ENCODE peak calls at places on chromosomes 2 and 18, in eight cellular contexts. One of them, this sample, is unnamed.

GRCh38 chr18:49055787-49056186 is 105.0 kb upstream of the SMAD7 start:
- DNase-seq in thoracic aorta: no peak
- DNase-seq in lower lobe of right lung: peak
- DNase-seq in stomach: peak
- DNase-seq in sigmoid colon: peak
- DNase-seq in fibroblast of lung: peak
- DNase-seq in ovary: no peak
- DNase-seq in cardiac muscle cell: peak
- DNase-seq in this sample: peak

GRCh38 chr2:101446869-101447268 is 28.0 kb downstream of the RFX8 start:
- DNase-seq in cardiac muscle cell: peak
- DNase-seq in thoracic aorta: no peak
- DNase-seq in stomach: no peak
- DNase-seq in fibroblast of lung: peak
- DNase-seq in ovary: no peak
- DNase-seq in lower lobe of right lung: no peak
- DNase-seq in sigmoid colon: no peak
- DNase-seq in this sample: no peak

GRCh38 chr2:74045454-74045853 is 60.7 kb downstream of the TET3 start:
- DNase-seq in ovary: no peak
- DNase-seq in lower lobe of right lung: no peak
- DNase-seq in sigmoid colon: no peak
- DNase-seq in fibroblast of lung: peak
- DNase-seq in thoracic aorta: no peak
- DNase-seq in stomach: no peak
- DNase-seq in cardiac muscle cell: peak
- DNase-seq in this sample: no peak

GRCh38 chr2:240205348-240205747 is 64.9 kb upstream of the OTOS start:
- DNase-seq in sigmoid colon: peak
- DNase-seq in thoracic aorta: no peak
- DNase-seq in lower lobe of right lung: no peak
- DNase-seq in fibroblast of lung: peak
- DNase-seq in stomach: no peak
- DNase-seq in cardiac muscle cell: peak
- DNase-seq in ovary: no peak
- DNase-seq in this sample: no peak

GRCh38 chr2:240431276-240431662 is 4.2 kb upstream of the GPC1 start:
- DNase-seq in thoracic aorta: no peak
- DNase-seq in fibroblast of lung: no peak
- DNase-seq in stomach: peak
- DNase-seq in lower lobe of right lung: no peak
- DNase-seq in cardiac muscle cell: no peak
- DNase-seq in ovary: peak
- DNase-seq in sigmoid colon: peak
- DNase-seq in this sample: no peak

GRCh38 chr2:68811364-68811763 is 59.8 kb downstream of the BMP10 start:
- DNase-seq in fibroblast of lung: peak
- DNase-seq in cardiac muscle cell: peak
- DNase-seq in ovary: peak
- DNase-seq in thoracic aorta: peak
- DNase-seq in lower lobe of right lung: no peak
- DNase-seq in stomach: no peak
- DNase-seq in sigmoid colon: no peak
- DNase-seq in this sample: no peak

GRCh38 chr2:65708129-65708528 is 275.7 kb upstream of the SPRED2 start:
- DNase-seq in thoracic aorta: no peak
- DNase-seq in ovary: no peak
- DNase-seq in fibroblast of lung: peak
- DNase-seq in lower lobe of right lung: no peak
- DNase-seq in stomach: no peak
- DNase-seq in cardiac muscle cell: no peak
- DNase-seq in sigmoid colon: no peak
- DNase-seq in this sample: no peak

GRCh38 chr2:188576657-188577056 is 285.0 kb downstream of the GULP1 start:
- DNase-seq in ovary: no peak
- DNase-seq in lower lobe of right lung: no peak
- DNase-seq in cardiac muscle cell: no peak
- DNase-seq in thoracic aorta: no peak
- DNase-seq in sigmoid colon: no peak
- DNase-seq in fibroblast of lung: peak
- DNase-seq in stomach: no peak
- DNase-seq in this sample: no peak

GRCh38 chr2:182591774-182592173 is 124.3 kb upstream of the DNAJC10 start:
- DNase-seq in thoracic aorta: no peak
- DNase-seq in stomach: no peak
- DNase-seq in fibroblast of lung: no peak
- DNase-seq in sigmoid colon: no peak
- DNase-seq in cardiac muscle cell: no peak
- DNase-seq in lower lobe of right lung: no peak
- DNase-seq in ovary: no peak
- DNase-seq in this sample: no peak

GRCh38 chr2:80288576-80288975 is 16.0 kb downstream of the LRRTM1 start:
- DNase-seq in sigmoid colon: peak
- DNase-seq in stomach: no peak
- DNase-seq in fibroblast of lung: peak
- DNase-seq in cardiac muscle cell: no peak
- DNase-seq in ovary: no peak
- DNase-seq in lower lobe of right lung: no peak
- DNase-seq in thoracic aorta: no peak
- DNase-seq in this sample: no peak

GRCh38 chr2:119820275-119820674 is 60.6 kb downstream of the PTPN4 start:
- DNase-seq in cardiac muscle cell: peak
- DNase-seq in lower lobe of right lung: no peak
- DNase-seq in stomach: no peak
- DNase-seq in fibroblast of lung: peak
- DNase-seq in ovary: no peak
- DNase-seq in thoracic aorta: no peak
- DNase-seq in sigmoid colon: no peak
- DNase-seq in this sample: no peak

GRCh38 chr2:72859831-72860262 is 27.4 kb upstream of the SPR start:
- DNase-seq in sigmoid colon: no peak
- DNase-seq in cardiac muscle cell: peak
- DNase-seq in fibroblast of lung: peak
- DNase-seq in ovary: peak
- DNase-seq in stomach: peak
- DNase-seq in lower lobe of right lung: no peak
- DNase-seq in thoracic aorta: no peak
- DNase-seq in this sample: peak

GRCh38 chr2:238114851-238115660 is 14.9 kb downstream of the ESPNL start:
- DNase-seq in sigmoid colon: no peak
- DNase-seq in thoracic aorta: no peak
- DNase-seq in ovary: no peak
- DNase-seq in stomach: no peak
- DNase-seq in lower lobe of right lung: peak
- DNase-seq in cardiac muscle cell: no peak
- DNase-seq in fibroblast of lung: no peak
- DNase-seq in this sample: no peak
- TF ChIP-seq CTCF in sigmoid colon: no peak
- TF ChIP-seq CTCF in thoracic aorta: no peak
- TF ChIP-seq CTCF in ovary: no peak
- TF ChIP-seq CTCF in stomach: no peak
- TF ChIP-seq CTCF in lower lobe of right lung: no peak
- TF ChIP-seq CTCF in cardiac muscle cell: no peak
- TF ChIP-seq CTCF in fibroblast of lung: no peak
- TF ChIP-seq CTCF in this sample: no peak

DNA sequence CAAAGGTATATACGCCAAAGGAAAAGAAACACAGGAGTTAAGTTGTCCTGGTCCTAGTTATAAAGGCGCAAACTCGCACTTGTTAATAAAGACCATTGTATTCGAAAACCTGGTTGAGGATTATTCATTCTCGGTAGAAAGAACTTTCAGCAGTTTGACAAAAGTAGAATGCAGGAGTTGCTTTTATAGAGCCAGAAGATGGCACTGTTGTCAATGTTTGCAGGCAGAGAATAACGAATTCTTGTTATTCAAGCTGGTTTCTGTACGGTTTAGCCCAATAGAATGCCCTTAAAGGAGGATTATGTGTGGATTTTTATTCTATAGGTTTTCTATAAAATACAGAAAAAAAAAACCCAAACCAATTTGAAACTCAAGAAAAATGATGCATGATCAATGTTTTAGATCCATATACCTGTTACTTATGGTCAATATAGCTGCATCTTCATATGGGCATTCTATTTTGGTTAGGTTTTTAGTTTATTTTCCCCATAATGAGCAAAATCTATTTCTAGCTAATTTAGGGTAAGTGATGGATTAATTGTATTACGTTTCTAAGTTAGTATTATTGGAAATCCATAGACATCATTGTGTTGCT is 510.3 kb downstream of the PLCL1 start:
- DNase-seq in lower lobe of right lung: no peak
- DNase-seq in stomach: no peak
- DNase-seq in fibroblast of lung: peak
- DNase-seq in ovary: no peak
- DNase-seq in cardiac muscle cell: peak
- DNase-seq in thoracic aorta: no peak
- DNase-seq in sigmoid colon: no peak
- DNase-seq in this sample: no peak
- H3K4me3 ChIP-seq in lower lobe of right lung: no peak
- H3K4me3 ChIP-seq in stomach: no peak
- H3K4me3 ChIP-seq in fibroblast of lung: no peak
- H3K4me3 ChIP-seq in ovary: no peak
- H3K4me3 ChIP-seq in cardiac muscle cell: no peak
- H3K4me3 ChIP-seq in thoracic aorta: no peak
- H3K4me3 ChIP-seq in sigmoid colon: no peak
- H3K4me3 ChIP-seq in this sample: no peak

GRCh38 chr2:26237868-26238267 is 6.6 kb downstream of the HADHA start:
- DNase-seq in stomach: no peak
- DNase-seq in lower lobe of right lung: no peak
- DNase-seq in ovary: no peak
- DNase-seq in cardiac muscle cell: no peak
- DNase-seq in thoracic aorta: no peak
- DNase-seq in fibroblast of lung: no peak
- DNase-seq in sigmoid colon: no peak
- DNase-seq in this sample: no peak

GRCh38 chr2:26229595-26229994 is 14.8 kb downstream of the HADHA start:
- DNase-seq in sigmoid colon: no peak
- DNase-seq in fibroblast of lung: no peak
- DNase-seq in ovary: no peak
- DNase-seq in cardiac muscle cell: no peak
- DNase-seq in thoracic aorta: no peak
- DNase-seq in stomach: no peak
- DNase-seq in lower lobe of right lung: no peak
- DNase-seq in this sample: no peak

GRCh38 chr2:26238301-26238958 is 6.0 kb downstream of the HADHA start:
- DNase-seq in cardiac muscle cell: peak
- DNase-seq in ovary: no peak
- DNase-seq in thoracic aorta: no peak
- DNase-seq in fibroblast of lung: peak
- DNase-seq in stomach: no peak
- DNase-seq in lower lobe of right lung: no peak
- DNase-seq in sigmoid colon: no peak
- DNase-seq in this sample: no peak

GRCh38 chr2:26230806-26231205 is 13.6 kb downstream of the HADHA start:
- DNase-seq in lower lobe of right lung: no peak
- DNase-seq in cardiac muscle cell: no peak
- DNase-seq in ovary: no peak
- DNase-seq in thoracic aorta: no peak
- DNase-seq in sigmoid colon: no peak
- DNase-seq in stomach: no peak
- DNase-seq in fibroblast of lung: no peak
- DNase-seq in this sample: no peak

GRCh38 chr2:26235089-26235488 is 9.3 kb downstream of the HADHA start:
- DNase-seq in lower lobe of right lung: no peak
- DNase-seq in thoracic aorta: no peak
- DNase-seq in sigmoid colon: no peak
- DNase-seq in stomach: no peak
- DNase-seq in ovary: no peak
- DNase-seq in fibroblast of lung: peak
- DNase-seq in cardiac muscle cell: peak
- DNase-seq in this sample: no peak
- TF ChIP-seq CTCF in lower lobe of right lung: no peak
- TF ChIP-seq CTCF in thoracic aorta: no peak
- TF ChIP-seq CTCF in sigmoid colon: no peak
- TF ChIP-seq CTCF in stomach: no peak
- TF ChIP-seq CTCF in ovary: no peak
- TF ChIP-seq CTCF in fibroblast of lung: peak
- TF ChIP-seq CTCF in cardiac muscle cell: peak
- TF ChIP-seq CTCF in this sample: peak

GRCh38 chr2:177161741-177162440 is 50.7 kb upstream of the HNRNPA3 start:
- DNase-seq in stomach: no peak
- DNase-seq in fibroblast of lung: peak
- DNase-seq in sigmoid colon: no peak
- DNase-seq in lower lobe of right lung: no peak
- DNase-seq in cardiac muscle cell: peak
- DNase-seq in thoracic aorta: no peak
- DNase-seq in ovary: no peak
- DNase-seq in this sample: no peak

GRCh38 chr2:177164131-177164530 is 48.5 kb upstream of the HNRNPA3 start:
- DNase-seq in stomach: no peak
- DNase-seq in ovary: no peak
- DNase-seq in cardiac muscle cell: peak
- DNase-seq in fibroblast of lung: no peak
- DNase-seq in sigmoid colon: no peak
- DNase-seq in thoracic aorta: no peak
- DNase-seq in lower lobe of right lung: no peak
- DNase-seq in this sample: no peak

GRCh38 chr2:177165731-177166711 is 46.6 kb upstream of the HNRNPA3 start:
- DNase-seq in stomach: no peak
- DNase-seq in cardiac muscle cell: peak
- DNase-seq in thoracic aorta: no peak
- DNase-seq in fibroblast of lung: peak
- DNase-seq in ovary: no peak
- DNase-seq in sigmoid colon: no peak
- DNase-seq in lower lobe of right lung: no peak
- DNase-seq in this sample: peak

GRCh38 chr2:177164584-177165052 is 48.0 kb upstream of the HNRNPA3 start:
- DNase-seq in stomach: peak
- DNase-seq in cardiac muscle cell: peak
- DNase-seq in fibroblast of lung: peak
- DNase-seq in lower lobe of right lung: peak
- DNase-seq in sigmoid colon: peak
- DNase-seq in thoracic aorta: peak
- DNase-seq in ovary: peak
- DNase-seq in this sample: peak

GRCh38 chr2:177165103-177165583 is 47.5 kb upstream of the HNRNPA3 start:
- DNase-seq in stomach: no peak
- DNase-seq in cardiac muscle cell: peak
- DNase-seq in thoracic aorta: no peak
- DNase-seq in sigmoid colon: peak
- DNase-seq in fibroblast of lung: peak
- DNase-seq in lower lobe of right lung: no peak
- DNase-seq in ovary: no peak
- DNase-seq in this sample: no peak
- H3K4me3 ChIP-seq in stomach: peak
- H3K4me3 ChIP-seq in cardiac muscle cell: no peak
- H3K4me3 ChIP-seq in thoracic aorta: peak
- H3K4me3 ChIP-seq in sigmoid colon: peak
- H3K4me3 ChIP-seq in fibroblast of lung: peak
- H3K4me3 ChIP-seq in lower lobe of right lung: peak
- H3K4me3 ChIP-seq in ovary: peak
- H3K4me3 ChIP-seq in this sample: peak

GRCh38 chr2:211434773-211435172 is 878.4 kb downstream of the CPS1 start:
- DNase-seq in fibroblast of lung: no peak
- DNase-seq in cardiac muscle cell: no peak
- DNase-seq in sigmoid colon: no peak
- DNase-seq in ovary: no peak
- DNase-seq in stomach: no peak
- DNase-seq in thoracic aorta: no peak
- DNase-seq in lower lobe of right lung: no peak
- DNase-seq in this sample: no peak
- TF ChIP-seq CTCF in fibroblast of lung: no peak
- TF ChIP-seq CTCF in cardiac muscle cell: no peak
- TF ChIP-seq CTCF in sigmoid colon: no peak
- TF ChIP-seq CTCF in ovary: no peak
- TF ChIP-seq CTCF in stomach: no peak
- TF ChIP-seq CTCF in thoracic aorta: no peak
- TF ChIP-seq CTCF in lower lobe of right lung: no peak
- TF ChIP-seq CTCF in this sample: no peak